ENCODE peak calls at places on chromosomes 5 and 9, in eight cellular contexts. H, A, I, C, W, Z, Q and V are unnamed samples.

GRCh38 chr9:97468658-97469448 is 32.6 kb upstream of the TMOD1 start:
- DNase-seq in Z (peak; percentile 92), A (peak; percentile 80), Q (peak; percentile 82), C (peak; percentile 73), H (peak; percentile 75), I (peak; percentile 84), W (peak; percentile 59), V (peak; percentile 65)

GRCh38 chr5:83567741-83568530 is 96.4 kb downstream of the VCAN start:
- DNase-seq in A (peak; percentile 94), C (no peak), I (no peak), H (no peak), Q (peak; percentile 92), Z (no peak), W (no peak), V (peak; percentile 69)

GRCh38 chr5:40909233-40909632 is at the start of gene C7:
- DNase-seq in I (no peak), A (peak; percentile 93), Z (no peak), W (no peak), H (no peak), Q (no peak), C (no peak), V (no peak)

GRCh38 chr5:112418412-112419049 is 546 bp downstream of the EPB41L4A start:
- DNase-seq in Q (no peak), W (no peak), I (no peak), Z (no peak), A (no peak), H (no peak), C (no peak), V (peak; percentile 24)

GRCh38 chr5:170280090-170280493 is 17.5 kb downstream of the LCP2 start:
- DNase-seq in Q (no peak), I (no peak), W (no peak), C (no peak), A (no peak), Z (no peak), H (peak; percentile 35), V (no peak)

GRCh38 chr9:108991479-108991878 is 21.8 kb downstream of the CTNNAL1 start:
- DNase-seq in Q (no peak), C (no peak), I (peak; percentile 60), A (peak; percentile 53), W (no peak), Z (no peak), H (no peak), V (no peak)

GRCh38 chr5:134038143-134038542 is 33.4 kb upstream of the VDAC1 start:
- DNase-seq in A (no peak), C (no peak), H (no peak), I (peak; percentile 47), Z (no peak), Q (no peak), W (no peak), V (no peak)

GRCh38 chr5:107486489-107486888 is 184.2 kb downstream of the EFNA5 start:
- DNase-seq in Z (no peak), A (peak; percentile 40), C (no peak), Q (peak; percentile 64), W (peak; percentile 48), I (no peak), H (no peak), V (peak; percentile 95)

GRCh38 chr5:78245126-78245525 is 49.4 kb downstream of the AP3B1 start:
- DNase-seq in Q (no peak), I (peak; percentile 44), A (peak; percentile 18), Z (no peak), H (no peak), W (no peak), C (no peak), V (no peak)

GRCh38 chr5:33235304-33235703 is 205.5 kb upstream of the TARS1 start:
- DNase-seq in Z (no peak), C (no peak), W (no peak), Q (no peak), H (no peak), I (no peak), A (no peak), V (peak; percentile 41)

DNA sequence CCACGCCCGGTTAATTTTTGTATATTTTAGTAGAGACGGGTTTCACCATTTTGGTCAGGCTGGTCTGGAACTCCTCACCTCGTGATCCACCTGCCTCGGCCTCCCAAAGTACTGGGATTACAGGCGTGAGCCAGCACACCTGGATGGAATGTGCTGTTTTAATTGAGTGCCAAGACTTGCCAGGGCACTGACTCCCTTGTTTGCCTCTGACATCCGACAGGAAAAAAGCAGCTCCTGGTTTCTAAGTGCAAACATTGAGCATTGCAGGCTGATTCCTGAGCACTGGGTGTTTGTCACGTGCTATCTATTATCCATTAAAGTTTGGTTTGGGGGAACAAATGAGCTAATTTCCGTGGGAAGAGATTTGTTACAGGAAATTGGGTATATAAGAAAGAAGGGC is 70.6 kb upstream of the CKMT2 start:
- DNase-seq in H (no peak), W (no peak), Z (peak; percentile 12), I (no peak), A (no peak), Q (no peak), C (no peak), V (peak; percentile 76)
- TF ChIP-seq CTCF in H (no peak), W (no peak), Z (no peak), I (no peak), A (no peak), Q (no peak), C (no peak), V (no peak)

DNA sequence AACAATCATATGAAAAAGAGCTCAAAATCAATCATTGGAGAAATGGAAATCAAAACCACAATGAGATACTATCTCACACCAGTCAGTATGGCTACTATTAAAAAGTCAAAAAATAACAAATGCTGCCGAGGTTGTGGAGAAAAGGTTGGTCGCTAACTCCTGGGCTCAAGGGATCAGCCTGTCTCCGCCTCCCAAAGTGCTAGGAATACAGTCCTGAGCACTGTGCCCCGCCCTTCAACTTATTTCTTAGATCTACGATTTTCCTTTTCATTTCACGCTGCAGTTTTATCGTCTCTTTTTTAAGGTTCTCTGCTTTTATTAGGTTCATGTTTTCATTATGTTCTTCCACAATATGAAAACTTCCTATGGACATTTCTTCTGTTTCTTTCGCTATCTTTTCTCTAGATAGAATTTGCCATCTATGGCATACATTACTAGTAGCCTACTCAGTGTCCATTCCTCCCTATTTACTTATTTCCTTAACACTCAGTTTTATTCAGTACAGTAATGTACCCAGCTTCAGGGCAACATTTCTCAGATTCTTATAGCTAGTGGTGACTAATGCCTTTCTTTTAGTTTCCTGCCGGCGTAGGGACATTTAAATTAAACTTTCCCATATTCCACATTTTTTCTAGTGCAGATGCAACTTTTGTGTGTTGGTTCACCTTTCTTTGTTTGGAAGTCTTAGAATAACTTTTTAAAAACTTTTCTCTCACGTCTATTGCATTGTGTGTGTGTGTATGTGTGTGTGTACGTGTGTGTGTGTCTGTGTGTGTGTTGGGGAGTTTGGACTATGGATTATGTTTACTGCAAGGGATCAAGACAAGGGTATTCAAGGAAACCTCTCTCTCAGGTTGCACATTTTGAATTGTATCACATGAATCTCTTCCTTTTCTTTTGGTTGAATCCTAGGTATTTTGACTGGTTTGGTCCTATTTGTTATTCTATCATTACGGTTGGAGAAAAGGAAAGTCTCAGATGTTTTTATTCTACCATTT is 21.6 kb upstream of the FBN2 start:
- DNase-seq in I (no peak), W (no peak), Z (no peak), H (no peak), C (no peak), Q (peak; percentile 52), A (no peak), V (peak; percentile 68)
- H3K4me3 ChIP-seq in I (no peak overlapping the region), W (no peak overlapping the region), Z (no peak overlapping the region), H (no peak overlapping the region), C (no peak overlapping the region), Q (no peak overlapping the region), A (no peak overlapping the region), V (no peak overlapping the region)

GRCh38 chr5:14683906-14684455 is 19.5 kb downstream of the OTULIN start:
- DNase-seq in C (no peak), A (no peak), I (no peak), H (peak; percentile 83), Z (no peak), W (no peak), Q (no peak), V (no peak)

GRCh38 chr5:14685757-14686156 is 21.2 kb downstream of the OTULIN start:
- DNase-seq in C (no peak), W (peak; percentile 68), Z (no peak), I (no peak), Q (peak; percentile 81), A (peak; percentile 77), H (peak; percentile 49), V (peak; percentile 62)

GRCh38 chr5:14686517-14686916 is 22.0 kb downstream of the OTULIN start:
- DNase-seq in Z (no peak), Q (no peak), H (no peak), I (no peak), W (no peak), C (no peak), A (no peak), V (peak; percentile 83)

GRCh38 chr5:14684757-14685156 is 20.2 kb downstream of the OTULIN start:
- DNase-seq in I (no peak), C (no peak), H (peak; percentile 73), W (no peak), Q (no peak), Z (no peak), A (no peak), V (no peak)

DNA sequence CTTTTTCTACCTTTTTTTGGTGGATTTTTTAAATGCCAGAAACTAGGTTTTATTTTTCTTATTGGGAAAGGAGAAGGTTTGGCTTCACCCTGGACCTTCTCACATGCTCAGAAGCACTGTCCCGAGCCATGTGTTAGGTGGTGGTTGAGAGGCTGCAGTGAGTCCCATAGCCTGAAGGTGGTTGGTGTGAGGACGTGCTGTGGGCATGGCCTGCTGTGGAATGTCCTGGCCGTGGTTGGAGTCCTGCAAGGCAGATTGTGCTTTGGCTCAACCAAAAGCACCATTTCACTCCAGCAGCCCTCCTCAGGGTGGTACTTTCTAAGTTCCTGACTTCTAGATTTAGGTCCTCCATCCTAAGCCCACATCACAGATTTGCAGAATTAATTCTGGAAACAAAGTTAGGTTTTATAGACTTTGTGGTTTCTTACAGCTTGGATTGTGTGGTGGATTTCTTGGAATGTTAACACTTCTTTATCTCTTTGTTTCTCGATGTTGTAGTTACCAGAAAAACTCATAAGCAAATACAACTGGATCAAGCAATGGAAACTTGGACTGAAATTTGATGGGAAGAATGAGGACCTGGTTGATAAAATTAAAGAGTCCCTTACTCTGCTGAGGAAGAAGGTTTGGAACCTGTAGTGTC is 22.6 kb downstream of the OTULIN start:
- DNase-seq in Q (peak; percentile 36), A (peak; percentile 38), H (no peak), W (no peak), I (no peak), C (no peak), Z (no peak), V (peak; percentile 33)
- TF ChIP-seq CTCF in Q (no peak), A (no peak), H (peak; percentile 22), W (no peak), I (no peak), C (peak; percentile 21), Z (no peak), V (peak; percentile 34)

GRCh38 chr9:137787786-137788505 is 89.6 kb upstream of the CACNA1B start:
- DNase-seq in W (no peak), C (no peak), Q (no peak), H (no peak), I (no peak), Z (no peak), A (no peak), V (no peak)

GRCh38 chr9:137787376-137787775 is 90.2 kb upstream of the CACNA1B start:
- DNase-seq in Z (no peak), I (no peak), C (no peak), W (no peak), H (no peak), A (no peak), Q (no peak), V (no peak)

GRCh38 chr9:137789295-137789895 is 88.2 kb upstream of the CACNA1B start:
- DNase-seq in I (no peak), Z (no peak), A (no peak), H (no peak), W (no peak), C (no peak), Q (no peak), V (no peak)

GRCh38 chr9:137786511-137786920 is 91.1 kb upstream of the CACNA1B start:
- DNase-seq in Q (peak; percentile 20), A (peak; percentile 5), I (no peak), W (no peak), H (no peak), C (no peak), Z (no peak), V (no peak)

GRCh38 chr9:137788561-137789294 is 88.9 kb upstream of the CACNA1B start:
- DNase-seq in C (no peak), Q (no peak), I (peak; percentile 72), Z (no peak), H (no peak), W (no peak), A (no peak), V (no peak)
- H3K4me3 ChIP-seq in C (no peak overlapping the region), Q (no peak overlapping the region), I (no peak overlapping the region), Z (no peak overlapping the region), H (no peak overlapping the region), W (no peak overlapping the region), A (no peak overlapping the region), V (no peak overlapping the region)